ENCODE peak calls at places on chromosomes 4 and X, in four cellular contexts. One of them, this sample, is unnamed.

GRCh38 chrX:87391742-87392141 is 125.9 kb upstream of the KLHL4 start:
- DNase-seq in GM12864: no peak
- DNase-seq in AG04449: no peak
- DNase-seq in AG09309: no peak
- DNase-seq in this sample: no peak

GRCh38 chr4:174591243-174592021 is 69.1 kb upstream of the HPGD start:
- DNase-seq in AG09309: no peak
- DNase-seq in GM12864: no peak
- DNase-seq in AG04449: no peak
- DNase-seq in this sample: peak; percentile 18

GRCh38 chrX:72243472-72243871 is 4.6 kb upstream of the ERCC6L start:
- DNase-seq in GM12864: no peak
- DNase-seq in AG09309: no peak
- DNase-seq in AG04449: no peak
- DNase-seq in this sample: no peak

GRCh38 chr4:41384992-41385391 is 128.3 kb downstream of the UCHL1 start:
- DNase-seq in AG09309: no peak
- DNase-seq in AG04449: no peak
- DNase-seq in GM12864: no peak
- DNase-seq in this sample: no peak

GRCh38 chr4:152074573-152074972 is 313.8 kb upstream of the GATB start:
- DNase-seq in AG04449: no peak
- DNase-seq in AG09309: no peak
- DNase-seq in GM12864: no peak
- DNase-seq in this sample: no peak

GRCh38 chr4:10565166-10565780 is 108.0 kb upstream of the ZNF518B start:
- DNase-seq in AG09309: no peak
- DNase-seq in GM12864: no peak
- DNase-seq in AG04449: no peak
- DNase-seq in this sample: no peak

GRCh38 chr4:86594559-86595425 is 677 bp downstream of the PTPN13 start:
- DNase-seq in AG04449: peak; percentile 90
- DNase-seq in GM12864: no peak
- DNase-seq in AG09309: peak; percentile 94
- DNase-seq in this sample: peak; percentile 41

GRCh38 chr4:11497972-11498371 is 69.3 kb upstream of the HS3ST1 start:
- DNase-seq in GM12864: no peak
- DNase-seq in AG04449: no peak
- DNase-seq in AG09309: no peak
- DNase-seq in this sample: no peak

GRCh38 chr4:518569-519083 is 19.6 kb downstream of the PIGG start:
- DNase-seq in GM12864: no peak
- DNase-seq in AG04449: no peak
- DNase-seq in AG09309: no peak
- DNase-seq in this sample: no peak

GRCh38 chr4:98890698-98891097 is 38.2 kb downstream of the EIF4E start:
- DNase-seq in GM12864: no peak
- DNase-seq in AG04449: no peak
- DNase-seq in AG09309: no peak
- DNase-seq in this sample: no peak

GRCh38 chr4:42673084-42673429 is 16.2 kb upstream of the ATP8A1 start:
- DNase-seq in AG09309: no peak
- DNase-seq in GM12864: no peak
- DNase-seq in AG04449: no peak
- DNase-seq in this sample: no peak

GRCh38 chrX:55796496-55796895 is 78.9 kb downstream of the RRAGB start:
- DNase-seq in AG04449: no peak
- DNase-seq in GM12864: no peak
- DNase-seq in AG09309: no peak
- DNase-seq in this sample: no peak

GRCh38 chr4:151166662-151167061 is 67.2 kb downstream of the RPS3A start:
- DNase-seq in GM12864: no peak
- DNase-seq in AG09309: no peak
- DNase-seq in AG04449: no peak
- DNase-seq in this sample: no peak

GRCh38 chrX:26851981-26852380 is 611.2 kb downstream of the PPP4R3C start:
- DNase-seq in GM12864: no peak
- DNase-seq in AG09309: no peak
- DNase-seq in AG04449: no peak
- DNase-seq in this sample: no peak

GRCh38 chrX:46376246-46376885 is 168.9 kb downstream of the ZNF674 start:
- DNase-seq in GM12864: no peak
- DNase-seq in AG04449: no peak
- DNase-seq in AG09309: peak; percentile 25
- DNase-seq in this sample: no peak

GRCh38 chr4:87824352-87824751 is 8.4 kb upstream of the MEPE start:
- DNase-seq in AG09309: no peak
- DNase-seq in AG04449: no peak
- DNase-seq in GM12864: no peak
- DNase-seq in this sample: no peak

GRCh38 chrX:115360220-115360781 is 70.8 kb downstream of the LUZP4 start:
- DNase-seq in GM12864: no peak
- DNase-seq in AG09309: no peak
- DNase-seq in AG04449: no peak
- DNase-seq in this sample: no peak

GRCh38 chr4:15349426-15349825 is 78.4 kb upstream of the C1QTNF7 start:
- DNase-seq in AG09309: no peak
- DNase-seq in AG04449: no peak
- DNase-seq in GM12864: no peak
- DNase-seq in this sample: no peak

DNA sequence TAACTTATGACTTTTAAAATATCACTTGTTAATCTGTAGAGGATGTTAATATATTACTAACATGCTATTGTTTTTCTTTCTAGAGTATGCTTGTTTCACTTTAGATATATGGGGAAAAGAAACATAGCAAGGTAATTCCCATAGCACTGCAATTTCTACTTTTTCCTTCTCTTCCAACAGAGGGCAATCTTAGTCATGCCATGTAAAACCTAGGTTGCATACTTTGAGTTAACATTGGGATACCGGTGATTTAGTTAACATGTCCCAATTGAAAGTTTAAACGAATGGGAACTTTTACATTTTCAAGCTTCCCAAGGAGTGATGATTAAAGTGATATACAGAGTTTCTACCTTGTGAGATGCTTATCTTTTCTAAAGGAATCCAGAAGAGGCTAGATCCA is 89.4 kb upstream of the IL13RA1 start:
- DNase-seq in AG09309: no peak
- DNase-seq in AG04449: no peak
- DNase-seq in GM12864: no peak
- DNase-seq in this sample: no peak
- TF ChIP-seq CTCF in AG09309: peak; percentile 35
- TF ChIP-seq CTCF in AG04449: no peak
- TF ChIP-seq CTCF in GM12864: no peak
- TF ChIP-seq CTCF in this sample: no peak

DNA sequence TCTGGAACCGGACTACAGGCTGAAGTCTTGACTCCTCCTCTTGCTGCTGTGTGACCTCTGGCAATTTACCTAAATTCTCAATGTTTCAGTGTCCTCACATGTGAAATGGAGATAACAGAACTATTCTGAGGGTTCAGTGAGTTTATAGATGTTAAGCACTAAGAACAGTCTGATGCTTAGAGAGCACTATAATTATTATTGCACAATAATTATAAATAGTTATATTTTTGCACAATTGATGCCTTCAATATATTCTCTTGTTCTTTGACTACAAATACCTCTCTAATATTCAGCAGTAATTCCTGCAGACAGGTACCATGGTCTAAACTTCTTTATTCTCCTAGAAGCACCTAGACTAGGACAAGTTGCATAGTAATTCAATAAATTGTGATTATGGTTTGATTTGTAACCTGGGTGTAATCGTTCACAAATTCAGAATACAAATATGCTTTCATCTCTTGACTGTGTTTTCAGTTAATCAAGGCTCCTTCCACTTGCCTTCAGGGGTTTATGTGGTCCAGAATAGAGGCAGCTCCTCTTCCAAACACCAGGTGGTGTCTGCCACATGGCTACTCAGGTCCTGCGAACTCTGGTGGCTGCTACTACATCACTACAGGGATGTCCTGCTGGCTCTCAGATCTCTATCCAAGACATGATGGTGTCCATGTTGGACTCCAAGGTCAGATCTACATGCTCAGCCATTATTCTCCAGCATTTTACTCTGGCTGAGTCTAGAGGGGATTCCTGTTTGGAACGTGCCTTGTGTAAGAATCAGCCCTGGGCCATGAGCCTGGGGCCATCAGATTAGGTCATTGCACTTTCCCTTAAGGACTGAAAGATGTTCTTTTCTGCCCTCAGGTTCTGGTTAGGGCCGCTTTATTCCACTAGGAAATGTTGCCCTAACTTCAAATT is 103.4 kb downstream of the QRFPR start:
- DNase-seq in AG04449: no peak
- DNase-seq in GM12864: no peak
- DNase-seq in AG09309: no peak
- DNase-seq in this sample: no peak
- TF ChIP-seq CTCF in AG04449: peak; percentile 15
- TF ChIP-seq CTCF in GM12864: peak; percentile 62
- TF ChIP-seq CTCF in AG09309: peak; percentile 14
- TF ChIP-seq CTCF in this sample: peak; percentile 74

GRCh38 chr4:5389756-5390155 is 318.6 kb downstream of the EVC2 start:
- DNase-seq in GM12864: no peak
- DNase-seq in AG09309: no peak
- DNase-seq in AG04449: no peak
- DNase-seq in this sample: no peak
- TF ChIP-seq CTCF in GM12864: no peak
- TF ChIP-seq CTCF in AG09309: no peak
- TF ChIP-seq CTCF in AG04449: no peak
- TF ChIP-seq CTCF in this sample: no peak

DNA sequence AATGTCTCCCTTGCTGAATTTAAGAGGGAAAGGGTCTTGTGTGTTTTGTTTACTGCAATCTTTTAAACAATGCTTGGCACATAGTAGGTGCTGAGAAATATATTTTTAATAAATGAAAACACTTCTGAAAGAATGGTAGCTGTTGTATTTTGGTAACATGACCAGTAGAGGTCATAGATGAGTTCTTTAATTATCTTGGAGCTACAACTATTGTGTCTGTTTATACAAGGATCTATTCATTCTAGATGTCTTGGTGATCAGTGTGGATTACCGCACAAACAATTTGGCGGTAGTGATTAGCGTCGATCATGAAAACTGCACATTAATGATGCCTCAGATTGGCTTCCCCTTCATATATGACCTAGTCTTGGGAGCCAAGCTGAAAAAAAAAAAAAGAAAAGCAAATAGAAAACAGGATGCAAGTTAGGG is 21.4 kb upstream of the SCRG1 start:
- DNase-seq in AG09309: no peak
- DNase-seq in GM12864: no peak
- DNase-seq in AG04449: no peak
- DNase-seq in this sample: no peak
- TF ChIP-seq CTCF in AG09309: peak; percentile 34
- TF ChIP-seq CTCF in GM12864: peak; percentile 29
- TF ChIP-seq CTCF in AG04449: peak; percentile 12
- TF ChIP-seq CTCF in this sample: peak; percentile 40

DNA sequence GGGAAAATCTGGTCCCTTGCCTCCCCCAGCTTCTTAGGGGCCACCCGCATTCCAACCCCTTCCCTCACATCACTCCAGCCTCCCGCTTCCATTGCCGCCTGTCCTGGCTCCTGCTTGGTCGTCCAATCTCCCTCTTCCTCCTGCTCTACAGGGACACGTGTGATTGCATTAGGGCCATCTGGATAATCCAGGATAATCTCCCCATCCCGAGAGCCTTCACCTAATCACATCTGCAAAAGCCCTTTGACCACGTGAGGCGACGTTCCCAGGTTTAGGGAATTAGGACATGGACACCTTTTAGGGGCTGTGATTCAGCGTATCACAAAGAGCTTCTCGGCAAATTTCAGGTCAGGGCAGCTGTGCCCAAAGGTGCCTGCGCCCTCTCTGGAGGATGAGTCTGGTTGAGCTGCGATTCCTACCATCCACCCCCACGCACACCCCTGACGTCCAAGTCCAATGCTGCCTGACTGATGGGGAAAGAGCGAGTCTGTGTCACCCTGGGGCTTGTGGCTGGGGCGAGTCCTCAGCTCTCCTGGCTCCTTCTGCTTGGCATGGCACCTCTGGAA is 104.6 kb downstream of the PSAPL1 start:
- DNase-seq in GM12864: no peak
- DNase-seq in AG04449: no peak
- DNase-seq in AG09309: no peak
- DNase-seq in this sample: no peak
- TF ChIP-seq CTCF in GM12864: no peak
- TF ChIP-seq CTCF in AG04449: no peak
- TF ChIP-seq CTCF in AG09309: no peak
- TF ChIP-seq CTCF in this sample: no peak

GRCh38 chr4:128686032-128686465 is 123.5 kb upstream of the JADE1 start:
- DNase-seq in AG04449: no peak
- DNase-seq in AG09309: no peak
- DNase-seq in GM12864: no peak
- DNase-seq in this sample: no peak
- TF ChIP-seq CTCF in AG04449: no peak
- TF ChIP-seq CTCF in AG09309: no peak
- TF ChIP-seq CTCF in GM12864: no peak
- TF ChIP-seq CTCF in this sample: no peak

GRCh38 chr4:184267673-184268573 is 50.2 kb upstream of the ENPP6 start:
- DNase-seq in AG04449: peak; percentile 92
- DNase-seq in AG09309: peak; percentile 81
- DNase-seq in GM12864: peak; percentile 99
- DNase-seq in this sample: peak; percentile 87
- TF ChIP-seq CTCF in AG04449: no peak
- TF ChIP-seq CTCF in AG09309: no peak
- TF ChIP-seq CTCF in GM12864: no peak
- TF ChIP-seq CTCF in this sample: no peak

DNA sequence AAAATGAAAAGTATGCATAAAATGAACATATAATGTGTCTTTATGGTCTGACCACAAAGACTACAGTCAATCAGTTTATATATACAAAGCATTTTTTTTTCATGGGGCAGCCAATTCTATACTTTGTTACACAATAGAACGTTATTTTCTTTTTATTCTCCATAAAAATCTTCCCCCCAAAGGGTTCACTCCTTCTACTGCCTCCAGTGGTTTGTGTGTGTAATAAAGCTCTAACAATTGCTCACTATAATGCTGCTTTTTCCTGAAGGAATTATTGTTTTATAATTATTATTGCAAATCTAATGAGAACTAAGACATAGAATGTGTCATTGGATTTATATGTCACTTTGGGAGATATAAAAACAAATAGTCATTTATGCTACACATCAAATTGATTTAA is 664.1 kb upstream of the PABPC4L start:
- DNase-seq in AG09309: no peak
- DNase-seq in GM12864: no peak
- DNase-seq in AG04449: no peak
- DNase-seq in this sample: no peak
- TF ChIP-seq CTCF in AG09309: no peak
- TF ChIP-seq CTCF in GM12864: no peak
- TF ChIP-seq CTCF in AG04449: no peak
- TF ChIP-seq CTCF in this sample: no peak